ENCODE peak calls at places on chromosomes 6 and 20, in ten cellular contexts. One of them, this sample, is unnamed.

GRCh38 chr6:147222160-147222838 is 18.1 kb downstream of the STXBP5 start:
- DNase-seq in stimulated activated CD4-positive, alpha-beta T cell treated with anti-CD3 and anti-CD28 coated beads, Interleukin-12 subunit alpha, Interleukin-12 subunit beta, amount 100 ng/mL, for 4 hours: no peak
- DNase-seq in LoVo: no peak
- DNase-seq in HTR-8/SVneo: no peak
- DNase-seq in germinal center: no peak
- DNase-seq in NCI-H1417 treated with DMSO at 0.1 percent for 48 hours: no peak
- DNase-seq in upper lobe of right lung: no peak
- DNase-seq in NCI-H446 treated with DMSO at 0.1 percent for 48 hours: no peak
- DNase-seq in PC-9: no peak
- DNase-seq in kidney glomerular epithelial cell: no peak
- DNase-seq in this sample: no peak

GRCh38 chr6:45854343-45854742 is 161.3 kb downstream of the CLIC5 start:
- DNase-seq in PC-9: no peak
- DNase-seq in NCI-H446 treated with DMSO at 0.1 percent for 48 hours: no peak
- DNase-seq in LoVo: no peak
- DNase-seq in upper lobe of right lung: no peak
- DNase-seq in HTR-8/SVneo: no peak
- DNase-seq in stimulated activated CD4-positive, alpha-beta T cell treated with anti-CD3 and anti-CD28 coated beads, Interleukin-12 subunit alpha, Interleukin-12 subunit beta, amount 100 ng/mL, for 4 hours: no peak
- DNase-seq in NCI-H1417 treated with DMSO at 0.1 percent for 48 hours: no peak
- DNase-seq in germinal center: no peak
- DNase-seq in kidney glomerular epithelial cell: no peak
- DNase-seq in this sample: no peak

GRCh38 chr20:63533388-63533787 is 3.8 kb downstream of the PTK6 start:
- DNase-seq in LoVo: no peak
- DNase-seq in germinal center: no peak
- DNase-seq in kidney glomerular epithelial cell: no peak
- DNase-seq in upper lobe of right lung: no peak
- DNase-seq in NCI-H446 treated with DMSO at 0.1 percent for 48 hours: no peak
- DNase-seq in HTR-8/SVneo: no peak
- DNase-seq in PC-9: no peak
- DNase-seq in stimulated activated CD4-positive, alpha-beta T cell treated with anti-CD3 and anti-CD28 coated beads, Interleukin-12 subunit alpha, Interleukin-12 subunit beta, amount 100 ng/mL, for 4 hours: no peak
- DNase-seq in NCI-H1417 treated with DMSO at 0.1 percent for 48 hours: no peak
- DNase-seq in this sample: no peak

GRCh38 chr20:61024390-61024789 is 227.7 kb upstream of the CDH4 start:
- DNase-seq in HTR-8/SVneo: no peak
- DNase-seq in PC-9: no peak
- DNase-seq in upper lobe of right lung: no peak
- DNase-seq in kidney glomerular epithelial cell: no peak
- DNase-seq in LoVo: no peak
- DNase-seq in NCI-H446 treated with DMSO at 0.1 percent for 48 hours: no peak
- DNase-seq in stimulated activated CD4-positive, alpha-beta T cell treated with anti-CD3 and anti-CD28 coated beads, Interleukin-12 subunit alpha, Interleukin-12 subunit beta, amount 100 ng/mL, for 4 hours: no peak
- DNase-seq in germinal center: no peak
- DNase-seq in NCI-H1417 treated with DMSO at 0.1 percent for 48 hours: no peak
- DNase-seq in this sample: no peak

GRCh38 chr20:56343861-56344381 is 14.9 kb upstream of the FAM210B start:
- DNase-seq in PC-9: no peak
- DNase-seq in NCI-H1417 treated with DMSO at 0.1 percent for 48 hours: no peak
- DNase-seq in kidney glomerular epithelial cell: no peak
- DNase-seq in LoVo: no peak
- DNase-seq in NCI-H446 treated with DMSO at 0.1 percent for 48 hours: no peak
- DNase-seq in HTR-8/SVneo: peak
- DNase-seq in stimulated activated CD4-positive, alpha-beta T cell treated with anti-CD3 and anti-CD28 coated beads, Interleukin-12 subunit alpha, Interleukin-12 subunit beta, amount 100 ng/mL, for 4 hours: peak
- DNase-seq in upper lobe of right lung: peak
- DNase-seq in germinal center: peak
- DNase-seq in this sample: peak

GRCh38 chr6:33418690-33419291 is 884 bp upstream of the CUTA start:
- DNase-seq in NCI-H1417 treated with DMSO at 0.1 percent for 48 hours: no peak
- DNase-seq in HTR-8/SVneo: no peak
- DNase-seq in NCI-H446 treated with DMSO at 0.1 percent for 48 hours: no peak
- DNase-seq in stimulated activated CD4-positive, alpha-beta T cell treated with anti-CD3 and anti-CD28 coated beads, Interleukin-12 subunit alpha, Interleukin-12 subunit beta, amount 100 ng/mL, for 4 hours: no peak
- DNase-seq in PC-9: no peak
- DNase-seq in LoVo: no peak
- DNase-seq in upper lobe of right lung: no peak
- DNase-seq in germinal center: no peak
- DNase-seq in kidney glomerular epithelial cell: no peak
- DNase-seq in this sample: peak

GRCh38 chr20:23583526-23583925 is 15.2 kb upstream of the CST9L start:
- DNase-seq in germinal center: no peak
- DNase-seq in upper lobe of right lung: no peak
- DNase-seq in HTR-8/SVneo: no peak
- DNase-seq in LoVo: no peak
- DNase-seq in PC-9: peak
- DNase-seq in NCI-H446 treated with DMSO at 0.1 percent for 48 hours: no peak
- DNase-seq in NCI-H1417 treated with DMSO at 0.1 percent for 48 hours: no peak
- DNase-seq in kidney glomerular epithelial cell: peak
- DNase-seq in stimulated activated CD4-positive, alpha-beta T cell treated with anti-CD3 and anti-CD28 coated beads, Interleukin-12 subunit alpha, Interleukin-12 subunit beta, amount 100 ng/mL, for 4 hours: no peak
- DNase-seq in this sample: no peak

GRCh38 chr6:44806656-44807055 is 419.1 kb downstream of the CDC5L start:
- DNase-seq in upper lobe of right lung: no peak
- DNase-seq in NCI-H1417 treated with DMSO at 0.1 percent for 48 hours: no peak
- DNase-seq in germinal center: no peak
- DNase-seq in HTR-8/SVneo: no peak
- DNase-seq in PC-9: no peak
- DNase-seq in stimulated activated CD4-positive, alpha-beta T cell treated with anti-CD3 and anti-CD28 coated beads, Interleukin-12 subunit alpha, Interleukin-12 subunit beta, amount 100 ng/mL, for 4 hours: no peak
- DNase-seq in NCI-H446 treated with DMSO at 0.1 percent for 48 hours: no peak
- DNase-seq in LoVo: no peak
- DNase-seq in kidney glomerular epithelial cell: no peak
- DNase-seq in this sample: no peak

GRCh38 chr20:32456869-32457421 is 98.8 kb downstream of the ASXL1 start:
- DNase-seq in NCI-H446 treated with DMSO at 0.1 percent for 48 hours: no peak
- DNase-seq in stimulated activated CD4-positive, alpha-beta T cell treated with anti-CD3 and anti-CD28 coated beads, Interleukin-12 subunit alpha, Interleukin-12 subunit beta, amount 100 ng/mL, for 4 hours: no peak
- DNase-seq in LoVo: no peak
- DNase-seq in NCI-H1417 treated with DMSO at 0.1 percent for 48 hours: no peak
- DNase-seq in HTR-8/SVneo: no peak
- DNase-seq in upper lobe of right lung: no peak
- DNase-seq in PC-9: no peak
- DNase-seq in kidney glomerular epithelial cell: peak
- DNase-seq in germinal center: peak
- DNase-seq in this sample: no peak

GRCh38 chr6:30678964-30679726 is 6.3 kb upstream of the DHX16 start:
- DNase-seq in LoVo: peak
- DNase-seq in NCI-H446 treated with DMSO at 0.1 percent for 48 hours: no peak
- DNase-seq in kidney glomerular epithelial cell: peak
- DNase-seq in upper lobe of right lung: peak
- DNase-seq in stimulated activated CD4-positive, alpha-beta T cell treated with anti-CD3 and anti-CD28 coated beads, Interleukin-12 subunit alpha, Interleukin-12 subunit beta, amount 100 ng/mL, for 4 hours: peak
- DNase-seq in germinal center: peak
- DNase-seq in HTR-8/SVneo: peak
- DNase-seq in PC-9: no peak
- DNase-seq in NCI-H1417 treated with DMSO at 0.1 percent for 48 hours: peak
- DNase-seq in this sample: peak

GRCh38 chr6:122621638-122622037 is 11.4 kb downstream of the PKIB start:
- DNase-seq in HTR-8/SVneo: no peak
- DNase-seq in stimulated activated CD4-positive, alpha-beta T cell treated with anti-CD3 and anti-CD28 coated beads, Interleukin-12 subunit alpha, Interleukin-12 subunit beta, amount 100 ng/mL, for 4 hours: no peak
- DNase-seq in NCI-H446 treated with DMSO at 0.1 percent for 48 hours: no peak
- DNase-seq in NCI-H1417 treated with DMSO at 0.1 percent for 48 hours: no peak
- DNase-seq in germinal center: no peak
- DNase-seq in PC-9: no peak
- DNase-seq in LoVo: no peak
- DNase-seq in kidney glomerular epithelial cell: no peak
- DNase-seq in upper lobe of right lung: no peak
- DNase-seq in this sample: peak

GRCh38 chr6:89997456-89998445 is 103.5 kb downstream of the GJA10 start:
- DNase-seq in HTR-8/SVneo: no peak
- DNase-seq in NCI-H446 treated with DMSO at 0.1 percent for 48 hours: peak
- DNase-seq in germinal center: no peak
- DNase-seq in LoVo: no peak
- DNase-seq in stimulated activated CD4-positive, alpha-beta T cell treated with anti-CD3 and anti-CD28 coated beads, Interleukin-12 subunit alpha, Interleukin-12 subunit beta, amount 100 ng/mL, for 4 hours: no peak
- DNase-seq in upper lobe of right lung: no peak
- DNase-seq in NCI-H1417 treated with DMSO at 0.1 percent for 48 hours: no peak
- DNase-seq in kidney glomerular epithelial cell: peak
- DNase-seq in PC-9: no peak
- DNase-seq in this sample: no peak

GRCh38 chr20:259991-260390 is 2.5 kb downstream of the DEFB132 start:
- DNase-seq in kidney glomerular epithelial cell: no peak
- DNase-seq in stimulated activated CD4-positive, alpha-beta T cell treated with anti-CD3 and anti-CD28 coated beads, Interleukin-12 subunit alpha, Interleukin-12 subunit beta, amount 100 ng/mL, for 4 hours: no peak
- DNase-seq in NCI-H446 treated with DMSO at 0.1 percent for 48 hours: no peak
- DNase-seq in PC-9: no peak
- DNase-seq in germinal center: no peak
- DNase-seq in HTR-8/SVneo: no peak
- DNase-seq in NCI-H1417 treated with DMSO at 0.1 percent for 48 hours: no peak
- DNase-seq in LoVo: no peak
- DNase-seq in upper lobe of right lung: no peak
- DNase-seq in this sample: no peak

GRCh38 chr20:60224914-60225313 is 266.7 kb downstream of the CDH26 start:
- DNase-seq in stimulated activated CD4-positive, alpha-beta T cell treated with anti-CD3 and anti-CD28 coated beads, Interleukin-12 subunit alpha, Interleukin-12 subunit beta, amount 100 ng/mL, for 4 hours: no peak
- DNase-seq in NCI-H1417 treated with DMSO at 0.1 percent for 48 hours: no peak
- DNase-seq in kidney glomerular epithelial cell: no peak
- DNase-seq in PC-9: no peak
- DNase-seq in HTR-8/SVneo: peak
- DNase-seq in upper lobe of right lung: no peak
- DNase-seq in NCI-H446 treated with DMSO at 0.1 percent for 48 hours: no peak
- DNase-seq in LoVo: no peak
- DNase-seq in germinal center: peak
- DNase-seq in this sample: peak

GRCh38 chr6:14228571-14228970 is 111.0 kb downstream of the CD83 start:
- DNase-seq in PC-9: no peak
- DNase-seq in LoVo: no peak
- DNase-seq in HTR-8/SVneo: no peak
- DNase-seq in NCI-H446 treated with DMSO at 0.1 percent for 48 hours: no peak
- DNase-seq in NCI-H1417 treated with DMSO at 0.1 percent for 48 hours: no peak
- DNase-seq in kidney glomerular epithelial cell: peak
- DNase-seq in upper lobe of right lung: no peak
- DNase-seq in germinal center: no peak
- DNase-seq in stimulated activated CD4-positive, alpha-beta T cell treated with anti-CD3 and anti-CD28 coated beads, Interleukin-12 subunit alpha, Interleukin-12 subunit beta, amount 100 ng/mL, for 4 hours: peak
- DNase-seq in this sample: no peak

GRCh38 chr6:147201885-147202515 is 2.2 kb upstream of the STXBP5 start:
- DNase-seq in stimulated activated CD4-positive, alpha-beta T cell treated with anti-CD3 and anti-CD28 coated beads, Interleukin-12 subunit alpha, Interleukin-12 subunit beta, amount 100 ng/mL, for 4 hours: no peak
- DNase-seq in NCI-H1417 treated with DMSO at 0.1 percent for 48 hours: no peak
- DNase-seq in PC-9: peak
- DNase-seq in HTR-8/SVneo: peak
- DNase-seq in upper lobe of right lung: no peak
- DNase-seq in LoVo: peak
- DNase-seq in kidney glomerular epithelial cell: peak
- DNase-seq in germinal center: peak
- DNase-seq in NCI-H446 treated with DMSO at 0.1 percent for 48 hours: no peak
- DNase-seq in this sample: peak

GRCh38 chr6:109183109-109183508 is 87.8 kb downstream of the CEP57L1 start:
- DNase-seq in stimulated activated CD4-positive, alpha-beta T cell treated with anti-CD3 and anti-CD28 coated beads, Interleukin-12 subunit alpha, Interleukin-12 subunit beta, amount 100 ng/mL, for 4 hours: no peak
- DNase-seq in germinal center: no peak
- DNase-seq in NCI-H446 treated with DMSO at 0.1 percent for 48 hours: no peak
- DNase-seq in NCI-H1417 treated with DMSO at 0.1 percent for 48 hours: no peak
- DNase-seq in upper lobe of right lung: no peak
- DNase-seq in kidney glomerular epithelial cell: no peak
- DNase-seq in PC-9: no peak
- DNase-seq in HTR-8/SVneo: no peak
- DNase-seq in LoVo: no peak
- DNase-seq in this sample: peak